ENCODE peak calls at places on chromosomes 16 and 17, in four cellular contexts. C, W, F and Q are unnamed samples.

GRCh38 chr16:56625943-56626654 is 518 bp downstream of the MT1E start:
- DNase-seq in C (peak), W (peak), F (no peak), Q (no peak)

GRCh38 chr17:70868134-70868533 is 698.8 kb downstream of the KCNJ2 start:
- DNase-seq in C (no peak), W (no peak), F (no peak), Q (no peak)

GRCh38 chr17:79183221-79184158 is 108.9 kb downstream of the ENGASE start:
- DNase-seq in C (no peak), W (no peak), F (no peak), Q (no peak)

GRCh38 chr17:82367724-82368524 is 3.6 kb upstream of the UTS2R start:
- DNase-seq in C (no peak), W (no peak), F (no peak), Q (no peak)

GRCh38 chr17:5034063-5034462 is 1.2 kb downstream of the SLC52A1 start:
- DNase-seq in C (no peak), W (no peak), F (no peak), Q (no peak)

GRCh38 chr16:67197704-67198103 is 1.2 kb upstream of the ELMO3 start:
- DNase-seq in C (no peak), W (no peak), F (no peak), Q (no peak)

GRCh38 chr16:6961704-6962103 is 370.9 kb upstream of the RBFOX1 start:
- DNase-seq in C (no peak), W (no peak), F (no peak), Q (no peak)

GRCh38 chr17:10295728-10296343 is 77.0 kb downstream of the MYH13 start:
- DNase-seq in C (peak), W (peak), F (no peak), Q (no peak)

GRCh38 chr16:73057369-73058210 is 9.7 kb upstream of the ZFHX3 start:
- DNase-seq in C (peak), W (peak), F (no peak), Q (no peak)

GRCh38 chr16:1028056-1028455 is 44.5 kb upstream of the SSTR5 start:
- DNase-seq in C (no peak), W (no peak), F (no peak), Q (no peak)

GRCh38 chr17:78697846-78698343 is 84.2 kb downstream of the CYTH1 start:
- DNase-seq in C (no peak), W (no peak), F (no peak), Q (no peak)

GRCh38 chr17:28473542-28473941 is at the start of gene SLC13A2:
- DNase-seq in C (no peak), W (no peak), F (no peak), Q (no peak)

GRCh38 chr17:2905269-2905668 is 109.0 kb downstream of the RAP1GAP2 start:
- DNase-seq in C (peak), W (no peak), F (no peak), Q (no peak)

GRCh38 chr16:11393861-11394592 is 48.8 kb downstream of the RMI2 start:
- DNase-seq in C (no peak), W (no peak), F (no peak), Q (no peak)

GRCh38 chr16:2842340-2843000 is 12.4 kb downstream of the ZG16B start:
- DNase-seq in C (peak), W (peak), F (no peak), Q (no peak)

GRCh38 chr17:45022655-45023339 is 28.6 kb downstream of the DCAKD start:
- DNase-seq in C (no peak), W (no peak), F (no peak), Q (no peak)

GRCh38 chr16:57689772-57690558 is 4.6 kb upstream of the DRC7 start:
- DNase-seq in C (no peak), W (no peak), F (peak), Q (no peak)

GRCh38 chr17:11986939-11987329 is 10.3 kb downstream of the ZNF18 start:
- DNase-seq in C (no peak), W (no peak), F (no peak), Q (no peak)

GRCh38 chr17:7475764-7476422 is 3.5 kb downstream of the ZBTB4 start:
- DNase-seq in C (peak), W (peak), F (no peak), Q (no peak)

GRCh38 chr17:7478276-7479138 is 924 bp downstream of the ZBTB4 start:
- DNase-seq in C (peak), W (peak), F (no peak), Q (peak)

GRCh38 chr17:7476474-7476873 is 3.0 kb downstream of the ZBTB4 start:
- DNase-seq in C (no peak), W (no peak), F (no peak), Q (no peak)

GRCh38 chr17:7477392-7478275 is 1.8 kb downstream of the ZBTB4 start:
- DNase-seq in C (peak), W (no peak), F (peak), Q (no peak)

GRCh38 chr17:7476951-7477350 is 2.5 kb downstream of the ZBTB4 start:
- DNase-seq in C (no peak), W (no peak), F (no peak), Q (no peak)
- H3K4me3 ChIP-seq in C (peak), W (peak), F (peak), Q (peak)

DNA sequence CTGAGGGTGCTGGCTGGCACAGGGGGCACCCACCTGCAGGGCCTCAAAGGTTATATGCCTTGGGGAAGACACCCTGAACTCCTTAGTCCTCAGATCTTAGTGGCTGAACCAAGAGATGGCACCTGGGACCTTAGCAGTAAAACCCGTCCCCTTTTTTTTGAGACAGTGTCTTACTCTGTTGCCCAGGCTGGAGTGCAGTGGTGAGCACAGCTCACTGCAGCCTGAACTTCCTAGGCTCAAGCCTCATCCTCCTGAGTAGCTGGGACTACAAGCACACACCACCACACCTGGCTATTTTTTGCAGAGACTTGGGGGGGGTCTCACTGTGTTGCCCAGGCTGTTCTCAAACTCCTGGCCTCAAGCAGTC is 237.2 kb downstream of the MRTFB start:
- DNase-seq in C (no peak), W (no peak), F (no peak), Q (no peak)
- H3K27ac ChIP-seq in C (peak), W (peak), F (peak), Q (no peak)

GRCh38 chr17:6786618-6787017 is 10.6 kb downstream of the FBXO39 start:
- DNase-seq in C (no peak), W (no peak), F (no peak), Q (no peak)

GRCh38 chr17:6787081-6787693 is 11.2 kb downstream of the FBXO39 start:
- DNase-seq in C (no peak), W (no peak), F (no peak), Q (no peak)

GRCh38 chr17:6793748-6794493 is 17.9 kb downstream of the FBXO39 start:
- DNase-seq in C (no peak), W (no peak), F (no peak), Q (no peak)

GRCh38 chr17:6789146-6789545 is 13.1 kb downstream of the FBXO39 start:
- DNase-seq in C (no peak), W (no peak), F (no peak), Q (no peak)
- TF ChIP-seq CTCF in C (no peak), W (no peak), F (no peak), Q (no peak)

DNA sequence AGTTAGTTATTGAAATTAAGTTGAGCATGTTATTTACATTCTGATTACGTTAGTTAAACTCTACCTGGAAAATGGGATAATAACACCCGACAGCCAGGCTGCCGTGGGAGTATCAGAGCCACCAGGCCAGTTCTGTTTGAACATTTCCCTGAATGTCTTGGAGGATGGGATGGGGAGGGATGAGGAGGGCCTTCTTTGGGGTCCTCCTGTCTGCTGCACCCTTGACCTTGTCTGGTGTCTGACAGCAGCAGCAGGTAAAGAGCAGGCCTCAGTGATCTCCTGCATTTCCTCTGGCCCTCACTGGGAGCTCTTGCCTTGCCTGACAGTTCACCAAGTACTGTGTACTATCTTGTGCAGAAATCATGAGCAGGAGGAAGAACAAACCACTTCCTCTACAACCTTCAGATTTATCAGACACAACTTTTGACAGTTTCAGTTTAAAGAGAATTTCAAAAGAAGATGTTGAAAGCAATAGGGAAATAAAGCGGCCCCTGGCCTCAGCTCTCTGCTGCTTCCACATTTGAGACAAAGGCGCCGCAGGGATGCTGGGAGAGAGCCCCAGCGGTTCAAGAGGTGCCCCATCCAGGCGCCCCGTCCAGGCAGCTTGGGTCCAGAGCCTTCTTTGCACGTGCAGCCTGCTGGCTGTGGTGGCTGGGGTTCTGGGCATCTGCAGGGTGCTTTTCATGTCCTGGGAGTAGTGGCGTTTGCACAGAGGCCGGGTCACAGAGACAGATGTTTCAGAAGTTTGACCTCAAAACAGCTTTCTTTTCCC is 25.3 kb downstream of the CMIP start:
- DNase-seq in C (peak), W (no peak), F (no peak), Q (no peak)
- H3K4me3 ChIP-seq in C (no peak), W (no peak), F (no peak), Q (no peak)

GRCh38 chr17:47956818-47957590 is 679 bp downstream of the PRR15L start:
- DNase-seq in C (no peak), W (no peak), F (no peak), Q (no peak)
- H3K27ac ChIP-seq in C (no peak), W (no peak), F (peak), Q (no peak)

DNA sequence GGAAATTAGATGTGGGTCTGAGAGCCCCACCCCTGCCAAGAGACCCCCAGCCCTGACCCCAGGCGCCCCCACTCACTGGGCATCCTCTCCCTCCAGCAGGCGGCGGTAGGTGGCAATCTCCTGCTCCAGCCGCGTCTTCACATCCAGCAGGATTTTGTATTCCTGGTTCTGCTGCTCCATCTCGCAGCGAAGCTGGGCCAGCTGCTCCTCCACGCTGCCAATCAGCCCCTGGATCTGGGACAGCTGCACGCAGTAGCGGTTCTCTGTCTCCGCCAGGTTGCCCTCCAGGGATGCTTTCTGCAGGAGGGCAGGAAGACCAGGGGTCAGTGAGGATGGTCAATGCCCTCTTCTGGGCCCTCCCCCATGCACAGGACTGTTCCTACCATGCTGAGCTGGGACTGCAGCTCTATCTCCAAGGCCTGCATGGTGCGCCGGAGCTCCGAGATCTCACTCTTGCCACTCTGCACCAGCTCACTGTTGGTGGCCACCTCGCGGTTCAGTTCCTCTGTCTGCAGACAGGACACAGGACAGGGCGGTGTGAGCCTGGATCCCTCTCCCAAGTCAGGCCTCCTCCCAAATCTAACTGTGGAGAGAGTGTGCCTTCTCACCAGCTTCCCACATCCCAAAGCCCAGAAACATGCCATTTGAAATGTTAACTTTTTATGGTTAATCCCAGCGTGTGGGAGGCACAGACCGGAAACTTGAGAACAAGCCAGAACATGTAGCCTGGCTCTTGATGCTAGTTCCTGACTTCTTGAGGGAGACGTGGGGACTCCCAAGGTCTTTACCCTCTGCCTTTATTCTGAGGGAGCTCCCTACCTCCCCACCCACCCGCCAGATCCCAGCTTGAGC is 3.6 kb downstream of the KRT17 start:
- DNase-seq in C (no peak), W (no peak), F (peak), Q (peak)
- TF ChIP-seq CTCF in C (no peak), W (no peak), F (no peak), Q (no peak)

DNA sequence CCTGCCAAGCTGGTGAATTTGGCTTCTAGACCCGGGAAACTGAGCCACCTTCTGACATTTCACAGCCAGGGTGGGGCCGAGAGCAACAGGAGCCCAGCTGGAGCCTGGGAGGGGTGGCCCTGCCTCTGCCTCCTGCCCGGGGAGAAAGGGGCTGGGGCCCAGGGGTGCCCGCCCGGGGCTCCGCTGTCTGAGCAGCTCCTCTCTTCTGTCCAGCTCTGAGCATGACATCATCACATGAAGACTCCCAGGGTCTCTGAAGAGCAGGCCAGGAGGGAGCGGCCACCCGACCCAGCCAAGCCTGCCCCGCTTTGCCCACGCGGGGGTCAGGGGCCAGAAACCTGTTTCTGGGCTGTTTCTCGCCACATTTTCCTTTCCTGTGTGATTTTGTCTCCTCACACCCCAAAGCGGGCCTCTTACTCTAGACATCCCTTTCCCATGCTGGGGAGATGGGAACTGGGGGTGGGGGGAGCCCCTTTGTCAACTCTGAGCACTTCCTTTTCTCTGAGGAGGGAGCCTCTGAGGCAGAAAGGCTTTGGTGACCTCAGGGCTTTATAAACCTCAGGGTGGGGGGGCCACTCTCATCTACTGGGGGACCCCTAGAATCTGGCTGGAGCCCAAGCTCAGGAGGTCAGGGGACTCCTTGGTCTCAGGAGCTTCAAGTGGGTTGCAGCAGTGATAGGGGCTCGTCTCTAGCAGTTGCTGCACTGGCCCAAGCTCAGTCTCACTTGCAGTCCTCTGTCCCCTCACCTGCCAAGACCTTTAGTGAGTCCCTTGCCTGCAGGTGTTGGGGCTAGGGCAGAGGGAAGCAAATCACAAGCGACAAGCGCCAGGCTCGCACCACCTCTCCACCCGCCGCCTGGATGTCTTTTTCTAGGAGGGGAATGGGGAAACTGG is 7.6 kb downstream of the UBALD2 start:
- DNase-seq in C (no peak), W (no peak), F (no peak), Q (no peak)
- H3K4me3 ChIP-seq in C (peak), W (peak), F (peak), Q (no peak)

DNA sequence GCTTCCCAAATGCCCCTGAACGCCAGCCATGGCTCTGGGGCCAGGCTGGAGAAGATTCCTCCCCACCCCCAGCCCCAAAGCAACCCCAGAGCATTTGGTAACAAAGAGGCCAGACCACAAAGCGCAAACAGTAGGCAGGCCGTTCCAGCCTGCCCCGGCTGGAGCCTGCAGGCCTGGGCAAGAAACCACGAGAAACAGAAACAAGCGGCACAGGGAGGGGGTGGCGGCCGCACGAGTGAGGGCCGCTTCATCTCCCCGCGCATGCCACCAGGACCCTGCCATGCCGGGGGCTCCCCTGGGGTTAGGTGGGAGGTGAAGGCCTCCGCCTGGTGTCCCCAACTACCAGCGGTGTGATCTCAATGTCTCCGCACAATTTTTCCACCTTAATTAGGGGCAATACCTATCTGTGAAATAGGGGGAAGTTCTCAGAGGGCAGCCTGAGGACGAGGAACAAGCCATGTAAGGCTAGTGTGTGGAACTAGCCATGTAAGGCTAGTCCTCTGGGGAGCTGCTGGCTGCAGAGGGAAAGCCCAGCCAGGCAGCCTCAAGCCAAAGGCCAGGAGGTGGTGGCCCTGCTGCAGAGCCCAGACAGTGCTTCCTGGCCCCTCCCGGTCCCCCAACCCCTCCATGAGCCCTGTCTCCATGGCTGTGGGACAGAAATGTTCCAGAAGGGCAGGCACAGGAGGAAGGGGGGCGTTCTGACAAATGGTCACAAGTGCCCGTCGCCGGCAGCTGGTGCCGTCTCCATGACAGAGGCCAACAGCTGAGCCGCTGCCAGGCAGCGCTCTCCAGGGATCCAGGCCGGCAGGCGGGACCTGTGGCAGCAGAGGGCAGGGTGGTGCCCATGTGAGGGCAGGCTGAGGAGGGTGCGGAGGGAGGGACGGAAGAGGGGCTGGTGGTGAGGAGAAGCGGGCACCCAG is 14.5 kb upstream of the MTSS2 start:
- DNase-seq in C (peak), W (peak), F (no peak), Q (peak)
- H3K27ac ChIP-seq in C (peak), W (peak), F (peak), Q (peak)